ENCODE peak calls at places on chromosomes 7 and 10, in four cellular contexts. O, V, A and X are unnamed samples.

GRCh38 chr10:98242823-98243222 is 25.2 kb downstream of the LOXL4 start:
- DNase-seq in O (no peak), V (no peak), A (no peak), X (peak; percentile 49)

GRCh38 chr10:105973252-105973877 is 1191.1 kb downstream of the SORCS1 start:
- DNase-seq in V (no peak), O (no peak), A (no peak), X (no peak)

GRCh38 chr10:34743804-34744203 is 71.3 kb downstream of the PARD3 start:
- DNase-seq in O (no peak), V (no peak), A (no peak), X (no peak)

GRCh38 chr7:38561166-38561565 is 70.0 kb downstream of the AMPH start:
- DNase-seq in O (no peak), V (no peak), A (no peak), X (peak; percentile 23)

GRCh38 chr7:80432166-80432565 is 79.7 kb downstream of the GNAT3 start:
- DNase-seq in O (no peak), A (no peak), V (no peak), X (no peak)

GRCh38 chr10:97336446-97336845 is 1.9 kb upstream of the FRAT2 start:
- DNase-seq in O (no peak), A (no peak), V (no peak), X (no peak)

GRCh38 chr10:106440355-106440754 is 724.2 kb downstream of the SORCS1 start:
- DNase-seq in O (no peak), A (no peak), V (no peak), X (no peak)

GRCh38 chr10:87794285-87794684 is 23.7 kb downstream of the ATAD1 start:
- DNase-seq in A (no peak), V (no peak), O (no peak), X (no peak)

GRCh38 chr10:62384447-62385081 is 10.4 kb downstream of the ZNF365 start:
- DNase-seq in V (no peak), O (no peak), A (no peak), X (no peak)

GRCh38 chr10:11610855-11611247 is 599 bp downstream of the USP6NL start:
- DNase-seq in O (no peak), A (no peak), V (no peak), X (peak; percentile 30)

GRCh38 chr10:72525277-72525676 is 100.6 kb downstream of the MICU1 start:
- DNase-seq in A (no peak), O (no peak), V (no peak), X (peak; percentile 30)

GRCh38 chr7:150451833-150452431 is 1.5 kb downstream of the GIMAP8 start:
- DNase-seq in V (no peak), A (no peak), O (no peak), X (no peak)

GRCh38 chr7:138345567-138345966 is 114.5 kb upstream of the TRIM24 start:
- DNase-seq in A (no peak), V (no peak), O (no peak), X (no peak)

GRCh38 chr7:75038508-75038907 is 35.1 kb downstream of the RCC1L start:
- DNase-seq in V (no peak), O (no peak), A (no peak), X (no peak)

GRCh38 chr10:12018438-12019342 is 23.9 kb downstream of the UPF2 start:
- DNase-seq in A (no peak), V (no peak), O (no peak), X (no peak)

GRCh38 chr10:33193867-33194521 is 140.5 kb downstream of the NRP1 start:
- DNase-seq in O (no peak), V (no peak), A (no peak), X (peak; percentile 16)

GRCh38 chr7:75737856-75738603 is 711 bp downstream of the HIP1 start:
- DNase-seq in O (no peak), V (no peak), A (no peak), X (peak; percentile 11)

GRCh38 chr10:95537543-95537930 is 23.6 kb downstream of the SORBS1 start:
- DNase-seq in A (no peak), O (no peak), V (no peak), X (no peak)

GRCh38 chr10:615583-616152 is 73.8 kb downstream of the DIP2C start:
- DNase-seq in V (no peak), A (no peak), O (no peak), X (peak; percentile 78)

GRCh38 chr10:132850896-132851295 is 64.9 kb upstream of the NKX6-2 start:
- DNase-seq in A (no peak), V (no peak), O (no peak), X (no peak)

GRCh38 chr10:97468162-97468561 is 22.2 kb downstream of the ZDHHC16 start:
- DNase-seq in V (no peak), O (no peak), A (no peak), X (no peak)

GRCh38 chr10:28374036-28374435 is 71.2 kb upstream of the MPP7 start:
- DNase-seq in A (no peak), O (no peak), V (no peak), X (no peak)

GRCh38 chr7:157361537-157361936 is 24.7 kb downstream of the DNAJB6 start:
- DNase-seq in V (no peak), O (no peak), A (no peak), X (no peak)

GRCh38 chr7:157401567-157402387 is 65.0 kb downstream of the DNAJB6 start:
- DNase-seq in A (no peak), O (no peak), V (no peak), X (no peak)

GRCh38 chr10:128059266-128059850 is 66.9 kb downstream of the MKI67 start:
- DNase-seq in V (no peak), O (no peak), A (no peak), X (no peak)

GRCh38 chr10:13271552-13272163 is 28.2 kb downstream of the PHYH start:
- DNase-seq in O (peak; percentile 20), V (peak; percentile 42), A (peak; percentile 29), X (no peak)

GRCh38 chr10:23558361-23558799 is 119.5 kb downstream of the OTUD1 start:
- DNase-seq in V (no peak), O (no peak), A (no peak), X (no peak)

GRCh38 chr7:1910827-1911226 is 240.8 kb downstream of the ELFN1 start:
- DNase-seq in O (no peak), A (no peak), V (no peak), X (no peak)

GRCh38 chr10:27826369-27826768 is 80.8 kb upstream of the MKX start:
- DNase-seq in V (no peak), O (no peak), A (no peak), X (no peak)

GRCh38 chr7:33494473-33494872 is 365.1 kb downstream of the BBS9 start:
- DNase-seq in O (no peak), V (no peak), A (no peak), X (peak; percentile 4)

GRCh38 chr7:30658471-30659074 is 23.7 kb downstream of the CRHR2 start:
- DNase-seq in A (no peak), O (no peak), V (no peak), X (no peak)

GRCh38 chr7:22317632-22318031 is 39.3 kb downstream of the RAPGEF5 start:
- DNase-seq in V (no peak), A (no peak), O (no peak), X (no peak)

GRCh38 chr7:131157530-131158243 is 170.0 kb upstream of the MKLN1 start:
- DNase-seq in O (no peak), V (no peak), A (no peak), X (no peak)

GRCh38 chr7:636396-636795 is 90.1 kb upstream of the DNAAF5 start:
- DNase-seq in V (no peak), A (no peak), O (no peak), X (peak; percentile 22)

GRCh38 chr7:132836746-132837145 is 245.1 kb downstream of the CHCHD3 start:
- DNase-seq in A (no peak), O (no peak), V (no peak), X (peak; percentile 70)

GRCh38 chr10:118994321-118994720 is 35.2 kb upstream of the NANOS1 start:
- DNase-seq in A (no peak), O (no peak), V (no peak), X (no peak)

GRCh38 chr7:137331378-137331777 is 12.2 kb downstream of the PTN start:
- DNase-seq in O (no peak), V (no peak), A (no peak), X (no peak)

GRCh38 chr7:44759246-44759645 is 10.6 kb downstream of the ZMIZ2 start:
- DNase-seq in A (no peak), O (no peak), V (no peak), X (no peak)

GRCh38 chr10:47438857-47439474 is 44.9 kb downstream of the ANXA8 start:
- DNase-seq in V (no peak), A (no peak), O (no peak), X (peak; percentile 69)